ENCODE peak calls at places on chromosomes 2 and 18, in six cellular contexts. E, Z, G, T, V and S are unnamed samples.

GRCh38 chr2:68103026-68103425 is 40.2 kb upstream of the C1D start:
- DNase-seq in Z (no peak), E (no peak), T (no peak), G (peak; percentile 25), V (no peak), S (no peak)

GRCh38 chr2:227653419-227653818 is 13.2 kb upstream of the SCYGR5 start:
- DNase-seq in V (peak; percentile 8), G (peak; percentile 39), Z (no peak), E (no peak), T (no peak), S (no peak)

GRCh38 chr18:11689972-11690570 is 1.0 kb downstream of the GNAL start:
- DNase-seq in V (peak; percentile 46), E (no peak), Z (no peak), T (no peak), G (peak; percentile 25), S (no peak)

GRCh38 chr2:129857200-129857599 is 122.3 kb upstream of the RAB6C start:
- DNase-seq in E (no peak), G (no peak), Z (no peak), T (no peak), V (peak; percentile 45), S (no peak)

GRCh38 chr18:41871229-41872000 is 83.6 kb upstream of the PIK3C3 start:
- DNase-seq in T (peak; percentile 8), G (peak; percentile 72), Z (no peak), E (no peak), V (peak; percentile 47), S (no peak)

GRCh38 chr2:230866704-230867561 is 2.2 kb downstream of the ITM2C start:
- DNase-seq in V (no peak), G (no peak), E (no peak), Z (peak; percentile 39), T (no peak), S (peak; percentile 72)

GRCh38 chr2:15388406-15389325 is 172.5 kb downstream of the NBAS start:
- DNase-seq in G (peak; percentile 20), E (no peak), T (no peak), Z (no peak), V (peak; percentile 13), S (no peak)

GRCh38 chr2:189116059-189116458 is 63.5 kb downstream of the COL5A2 start:
- DNase-seq in T (no peak), G (no peak), E (no peak), Z (no peak), V (no peak), S (no peak)

GRCh38 chr2:96788393-96789244 is 27.4 kb upstream of the CNNM3 start:
- DNase-seq in V (peak; percentile 11), T (no peak), E (no peak), G (no peak), Z (no peak), S (no peak)

GRCh38 chr18:31046916-31047315 is 4.4 kb upstream of the DSC3 start:
- DNase-seq in Z (no peak), T (peak; percentile 83), V (peak; percentile 92), E (no peak), G (peak; percentile 91), S (no peak)

GRCh38 chr18:25935356-25935755 is 155.1 kb downstream of the SS18 start:
- DNase-seq in Z (no peak), V (peak; percentile 75), G (peak; percentile 66), T (peak; percentile 80), E (no peak), S (no peak)

GRCh38 chr2:162697111-162697510 is 141.5 kb downstream of the KCNH7 start:
- DNase-seq in T (no peak), V (no peak), G (no peak), Z (no peak), E (no peak), S (no peak)

GRCh38 chr2:239377591-239377990 is 23.2 kb downstream of the HDAC4 start:
- DNase-seq in V (no peak), Z (no peak), G (no peak), T (no peak), E (no peak), S (no peak)